ENCODE peak calls at places on chromosomes 11 and 22, in seven cellular contexts. P, A, N, K, Z, B and Q are unnamed samples.

GRCh38 chr11:119852741-119853140 is 123.7 kb upstream of the NECTIN1 start:
- DNase-seq in K (no peak), A (no peak), Z (no peak), N (no peak), B (no peak), P (no peak), Q (no peak)

GRCh38 chr11:76379811-76380160 is 1.1 kb downstream of the THAP12 start:
- DNase-seq in B (no peak), N (no peak), A (no peak), K (no peak), Z (no peak), P (no peak), Q (no peak)

GRCh38 chr22:27329471-27329870 is 472.1 kb downstream of the MN1 start:
- DNase-seq in K (no peak), P (no peak), Z (no peak), B (no peak), N (no peak), A (no peak), Q (no peak)

GRCh38 chr11:4060182-4060923 is 34.2 kb upstream of the RRM1 start:
- DNase-seq in P (no peak), Z (no peak), N (no peak), K (no peak), B (no peak), A (no peak), Q (no peak)

GRCh38 chr11:18778468-18778867 is 13.1 kb downstream of the PTPN5 start:
- DNase-seq in A (no peak), K (no peak), N (no peak), P (no peak), Z (no peak), B (no peak), Q (no peak)

GRCh38 chr11:68016904-68017817 is 7.0 kb downstream of the ALDH3B1 start:
- DNase-seq in A (peak; percentile 49), B (no peak), K (no peak), P (no peak), Z (no peak), N (no peak), Q (no peak)

GRCh38 chr22:28542980-28543621 is 136.5 kb downstream of the TTC28 start:
- DNase-seq in B (no peak), Z (no peak), N (no peak), A (no peak), P (no peak), K (no peak), Q (no peak)

GRCh38 chr11:134275534-134276395 is at the start of gene GLB1L3:
- DNase-seq in Z (no peak), N (peak; percentile 73), A (no peak), K (no peak), B (peak; percentile 68), P (peak; percentile 76), Q (peak; percentile 63)

GRCh38 chr22:45585437-45585755 is 82.7 kb downstream of the FBLN1 start:
- DNase-seq in N (no peak), K (peak; percentile 31), P (no peak), A (no peak), B (no peak), Z (no peak), Q (no peak)

GRCh38 chr22:35839811-35840739 is 122.4 kb downstream of the APOL5 start:
- DNase-seq in A (peak; percentile 97), K (peak; percentile 96), N (no peak), Z (peak; percentile 94), B (peak; percentile 92), P (peak; percentile 10), Q (peak; percentile 98)

GRCh38 chr11:125165111-125165663 is 636 bp downstream of the PKNOX2 start:
- DNase-seq in K (peak; percentile 47), B (peak; percentile 34), P (peak; percentile 8), Z (no peak), N (peak; percentile 71), A (peak; percentile 24), Q (peak; percentile 53)

GRCh38 chr11:7595951-7596350 is 77.3 kb downstream of the CYB5R2 start:
- DNase-seq in B (no peak), Z (no peak), A (no peak), K (no peak), P (no peak), N (no peak), Q (no peak)

GRCh38 chr11:46491661-46492331 is 100.2 kb upstream of the CHRM4 start:
- DNase-seq in Z (no peak), K (no peak), N (no peak), B (no peak), P (no peak), A (no peak), Q (no peak)

GRCh38 chr11:44988111-44988510 is 37.4 kb upstream of the TP53I11 start:
- DNase-seq in Z (no peak), P (no peak), B (no peak), K (no peak), A (no peak), N (no peak), Q (no peak)

GRCh38 chr22:38315801-38316339 is 1.4 kb downstream of the CSNK1E start:
- DNase-seq in N (peak; percentile 54), B (no peak), Z (no peak), K (no peak), P (no peak), A (peak; percentile 42), Q (no peak)

GRCh38 chr22:38075105-38075825 is 8.7 kb downstream of the SLC16A8 start:
- DNase-seq in N (no peak), K (no peak), A (no peak), P (no peak), B (no peak), Z (no peak), Q (no peak)

GRCh38 chr11:17915500-17916143 is 97.2 kb downstream of the SERGEF start:
- DNase-seq in N (no peak), A (no peak), P (no peak), K (no peak), B (no peak), Z (no peak), Q (no peak)

GRCh38 chr11:131767421-131767820 is 397.0 kb downstream of the NTM start:
- DNase-seq in B (no peak), P (no peak), K (no peak), A (no peak), N (no peak), Z (no peak), Q (no peak)

GRCh38 chr11:128598755-128599154 is 11.4 kb upstream of the ETS1 start:
- DNase-seq in Z (no peak), N (no peak), P (no peak), K (no peak), B (no peak), A (no peak), Q (no peak)

GRCh38 chr11:129640671-129641070 is 175.0 kb upstream of the TMEM45B start:
- DNase-seq in B (no peak), A (no peak), P (no peak), K (no peak), Z (no peak), N (no peak), Q (no peak)

GRCh38 chr22:20111045-20111688 is 4.7 kb upstream of the RANBP1 start:
- DNase-seq in Z (no peak), K (no peak), A (peak; percentile 27), N (peak; percentile 60), B (peak; percentile 75), P (peak; percentile 62), Q (no peak)

GRCh38 chr22:39574779-39575551 is 4.4 kb downstream of the CACNA1I start:
- DNase-seq in N (no peak), P (no peak), A (peak; percentile 84), Z (peak; percentile 61), B (no peak), K (peak; percentile 93), Q (peak; percentile 80)

GRCh38 chr11:70603756-70604211 is 205.5 kb downstream of the CTTN start:
- DNase-seq in K (no peak), N (no peak), Z (no peak), B (no peak), P (no peak), A (no peak), Q (peak; percentile 75)

GRCh38 chr11:76768091-76769047 is 14.8 kb upstream of the TSKU start:
- DNase-seq in A (peak; percentile 64), K (peak; percentile 46), Z (no peak), B (no peak), N (no peak), P (no peak), Q (peak; percentile 60)

GRCh38 chr11:11992257-11992690 is 16.2 kb downstream of the DKK3 start:
- DNase-seq in K (no peak), P (no peak), B (no peak), A (peak; percentile 38), N (no peak), Z (no peak), Q (peak; percentile 62)

GRCh38 chr11:68128682-68129327 is 7.6 kb upstream of the CHKA start:
- DNase-seq in N (no peak), B (no peak), P (no peak), K (peak; percentile 97), A (no peak), Z (peak; percentile 43), Q (no peak)

GRCh38 chr11:37409124-37409523 is 811.1 kb upstream of the RAG2 start:
- DNase-seq in P (no peak), N (no peak), K (no peak), A (no peak), Z (peak; percentile 20), B (no peak), Q (peak; percentile 75)